ENCODE peak calls at places on chromosomes 2 and 18, in six cellular contexts. E is esophagus squamous epithelium, W is IMR-90, P is heart left ventricle, D is HCT116, V is body of pancreas. B is an unnamed sample.

GRCh38 chr2:48249093-48249492 is 280.9 kb upstream of the STON1 start:
- DNase-seq in D (no peak), W (peak; percentile 77), E (no peak), V (no peak), P (no peak), B (no peak)

GRCh38 chr18:50373531-50373930 is 1.3 kb upstream of the SKA1 start:
- DNase-seq in W (no peak), P (no peak), E (no peak), V (peak; percentile 26), D (no peak), B (no peak)

GRCh38 chr2:24076849-24077534 is 866 bp upstream of the SF3B6 start:
- DNase-seq in D (no peak), W (no peak), P (no peak), V (no peak), E (no peak), B (no peak)

GRCh38 chr18:48781041-48781989 is 169.4 kb downstream of the SMAD7 start:
- DNase-seq in E (no peak), V (peak; percentile 71), P (peak; percentile 95), D (no peak), W (peak; percentile 39), B (no peak)

GRCh38 chr18:48412339-48412929 is 3.3 kb upstream of the ZBTB7C start:
- DNase-seq in V (peak; percentile 46), P (no peak), W (no peak), E (no peak), D (peak; percentile 62), B (no peak)

GRCh38 chr2:117760916-117761315 is 53.6 kb upstream of the DDX18 start:
- DNase-seq in V (no peak), W (no peak), P (no peak), D (no peak), E (no peak), B (no peak)

GRCh38 chr2:241538838-241539615 is 19.5 kb upstream of the BOK start:
- DNase-seq in E (no peak), V (no peak), W (no peak), D (no peak), P (no peak), B (no peak)

GRCh38 chr2:61463769-61464475 is 7.0 kb downstream of the USP34 start:
- DNase-seq in E (no peak), V (no peak), W (no peak), P (no peak), D (no peak), B (no peak)

GRCh38 chr2:178449700-178450573 is 1.0 kb downstream of the PRKRA start:
- DNase-seq in V (peak; percentile 49), P (no peak), W (peak; percentile 11), E (no peak), D (no peak), B (no peak)

GRCh38 chr18:36350839-36351474 is 53.4 kb downstream of the FHOD3 start:
- DNase-seq in E (no peak), V (no peak), W (no peak), D (no peak), P (no peak), B (no peak)

GRCh38 chr2:127061377-127062273 is 45.3 kb downstream of the BIN1 start:
- DNase-seq in D (no peak), W (peak; percentile 57), V (no peak), P (no peak), E (no peak), B (no peak)
- TF ChIP-seq POLR2A in D (no peak), W (no peak), V (no peak), P (no peak), E (no peak), B (no peak)

DNA sequence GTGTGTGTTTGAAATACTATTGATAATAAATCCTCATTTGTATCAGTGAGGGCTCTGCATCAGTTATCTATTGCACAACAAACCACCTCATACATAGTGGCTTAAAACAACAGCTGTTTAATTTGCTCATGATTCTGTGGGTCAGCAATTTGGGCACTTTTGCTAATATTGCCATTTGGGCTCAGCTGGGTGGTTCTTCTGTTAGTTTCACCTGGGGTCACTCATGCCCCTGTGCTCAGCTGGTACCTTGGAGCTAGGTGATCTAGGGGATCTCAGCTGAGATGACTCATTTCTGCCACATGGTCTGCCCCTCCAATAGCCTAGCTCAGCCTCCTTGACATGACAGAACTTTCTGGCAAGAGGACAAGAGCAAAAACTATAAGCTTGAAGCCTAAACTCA is 126.3 kb downstream of the LYPD6B start:
- DNase-seq in W (no peak), V (no peak), E (no peak), D (no peak), P (no peak), B (no peak)
- H3K4me1 ChIP-seq in W (no peaks in the 10 kb centered on the region), V (peaks cover 16% of the 10 kb centered on the region), E (peaks cover 18% of the 10 kb centered on the region), D (peaks cover 34% of the 10 kb centered on the region), P (no peaks in the 10 kb centered on the region), B (peaks cover 9% of the 10 kb centered on the region)

DNA sequence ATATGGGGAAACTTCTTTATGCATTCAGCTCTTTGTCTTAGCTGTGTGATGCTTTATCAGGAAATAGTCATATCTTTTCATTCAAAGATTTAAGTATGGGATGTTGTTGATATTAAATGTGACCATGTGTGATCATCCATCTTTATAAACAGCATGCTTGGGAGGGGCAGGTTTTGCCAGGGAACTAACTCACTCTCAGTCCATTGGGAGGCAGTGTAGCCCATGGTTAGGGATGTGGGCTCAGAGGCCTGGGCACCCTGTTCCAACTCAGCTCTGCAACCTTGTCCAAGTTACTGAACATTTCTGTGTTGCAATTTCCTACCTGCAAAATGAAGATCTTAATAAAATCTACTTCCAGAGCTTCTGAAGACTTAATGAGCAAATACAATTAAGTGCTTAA is 92.0 kb upstream of the BCL2L11 start:
- DNase-seq in W (no peak), P (no peak), D (peak; percentile 40), V (no peak), E (no peak), B (no peak)
- TF ChIP-seq CTCF in W (no peak), P (no peak), D (peak; percentile 89), V (no peak), E (peak; percentile 46), B (no peak)

DNA sequence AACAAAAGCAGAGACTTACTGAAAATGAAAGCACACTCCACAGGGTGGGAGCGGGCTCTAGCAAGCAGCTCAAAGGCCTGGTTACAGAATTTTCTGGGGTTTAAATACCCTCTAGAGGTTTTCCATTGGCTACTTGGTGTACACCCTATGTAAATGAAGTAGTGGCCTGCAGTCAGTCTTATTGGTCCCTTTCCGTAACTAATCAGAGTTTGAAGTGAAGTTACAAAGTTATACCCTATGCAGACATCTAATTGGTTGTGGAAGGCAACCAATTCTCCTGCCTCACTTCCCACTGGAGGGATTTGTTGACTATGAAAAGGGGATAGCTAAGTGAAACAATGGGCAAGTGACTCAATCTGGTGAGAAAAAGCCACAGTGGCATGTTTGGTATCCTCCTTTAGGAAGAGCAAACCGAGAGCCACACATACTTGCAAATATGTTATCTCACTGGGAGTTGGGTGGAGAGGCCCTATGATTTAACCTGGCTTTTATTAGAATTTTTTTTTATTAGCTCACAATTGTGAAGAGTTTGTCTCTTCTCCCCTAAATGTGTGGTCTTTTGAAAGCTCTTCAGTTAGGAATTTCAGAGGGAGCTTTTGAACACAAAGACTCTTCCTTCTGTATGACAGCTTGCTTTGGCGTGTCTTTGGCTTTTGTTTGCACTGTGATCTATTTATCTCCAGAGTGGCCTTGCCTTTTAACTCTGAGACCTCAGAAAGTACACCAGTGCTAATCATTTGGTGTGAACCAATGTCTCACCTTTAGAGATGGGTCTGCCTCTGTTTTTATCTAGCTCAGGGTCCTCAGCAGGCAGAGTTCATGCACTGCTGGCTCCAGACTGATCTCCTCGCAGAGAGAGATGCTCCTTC is 69.6 kb downstream of the MAP4K4 start:
- DNase-seq in V (no peak), W (peak; percentile 93), E (no peak), D (no peak), P (no peak), B (no peak)
- TF ChIP-seq POLR2A in V (no peak), W (no peak), E (no peak), D (no peak), P (no peak), B (no peak)

GRCh38 chr18:45251236-45251635 is 364.0 kb upstream of the SLC14A2 start:
- DNase-seq in P (no peak), W (no peak), E (no peak), V (no peak), D (no peak), B (no peak)
- H3K4me1 ChIP-seq in P (peaks cover 48% of the 10 kb centered on the region), W (peaks cover 38% of the 10 kb centered on the region), E (no peaks in the 10 kb centered on the region), V (peaks cover 17% of the 10 kb centered on the region), D (no peaks in the 10 kb centered on the region), B (peaks cover 41% of the 10 kb centered on the region)

B was measured in vagina.